ENCODE peak calls at places on chromosome 7, in nine cellular contexts. U is CD8-positive, alpha-beta T cell; B is astrocyte of the spinal cord; F is AG10803; L is lower lobe of right lung; C is hepatocyte; X is prostate gland; Q is endothelial cell of umbilical vein; N is neural crest cell. I is an unnamed sample.

GRCh38 chr7:23211542-23211941 is 29.7 kb downstream of the NUP42 start:
- DNase-seq in U (no peak), B (no peak), F (no peak), L (no peak), C (peak), X (no peak), Q (no peak), N (no peak), I (no peak)

GRCh38 chr7:129949292-129950133 is 3.2 kb downstream of the UBE2H start:
- DNase-seq in U (no peak), B (peak), F (peak), L (no peak), C (peak), X (peak), Q (peak), N (no peak), I (peak)

GRCh38 chr7:138755831-138756590 is 41.8 kb upstream of the TMEM213 start:
- DNase-seq in U (no peak), B (peak), F (no peak), L (no peak), C (no peak), X (no peak), Q (no peak), N (no peak), I (no peak)

GRCh38 chr7:50957427-50957826 is 174.7 kb upstream of the GRB10 start:
- DNase-seq in U (no peak), B (no peak), F (no peak), L (no peak), C (peak), X (no peak), Q (peak), N (no peak), I (no peak)

GRCh38 chr7:9264395-9264794 is 831.0 kb downstream of the NXPH1 start:
- DNase-seq in U (no peak), B (no peak), F (no peak), L (no peak), C (no peak), X (no peak), Q (no peak), N (no peak), I (no peak)

GRCh38 chr7:98837632-98837972 is 32.2 kb downstream of the TMEM130 start:
- DNase-seq in U (no peak), B (no peak), F (no peak), L (no peak), C (no peak), X (no peak), Q (no peak), N (no peak), I (no peak)

GRCh38 chr7:55574062-55574717 is 1.9 kb upstream of the VOPP1 start:
- DNase-seq in U (no peak), B (peak), F (peak), L (no peak), C (no peak), X (no peak), Q (peak), N (no peak), I (peak)

GRCh38 chr7:29609162-29610030 is 45.8 kb downstream of the PRR15 start:
- DNase-seq in U (no peak), B (peak), F (peak), L (no peak), C (peak), X (no peak), Q (peak), N (no peak), I (no peak)

GRCh38 chr7:105642264-105642663 is 61.0 kb upstream of the EFCAB10 start:
- DNase-seq in U (no peak), B (no peak), F (no peak), L (no peak), C (no peak), X (no peak), Q (no peak), N (no peak), I (no peak)

GRCh38 chr7:158819571-158820203 is 9.6 kb downstream of the ESYT2 start:
- DNase-seq in U (no peak), B (no peak), F (peak), L (no peak), C (no peak), X (no peak), Q (no peak), N (no peak), I (no peak)

GRCh38 chr7:131007439-131008330 is 273.7 kb upstream of the KLF14 start:
- DNase-seq in U (peak), B (peak), F (peak), L (peak), C (peak), X (peak), Q (peak), N (peak), I (no peak)

GRCh38 chr7:142873281-142873784 is 12.2 kb downstream of the TRPV6 start:
- DNase-seq in U (no peak), B (no peak), F (no peak), L (no peak), C (no peak), X (no peak), Q (no peak), N (no peak), I (no peak)

GRCh38 chr7:116236020-116236630 is 25.8 kb downstream of the TES start:
- DNase-seq in U (peak), B (peak), F (peak), L (no peak), C (peak), X (peak), Q (peak), N (peak), I (no peak)

GRCh38 chr7:157910446-157910845 is 573.6 kb downstream of the DNAJB6 start:
- DNase-seq in U (no peak), B (no peak), F (no peak), L (peak), C (no peak), X (no peak), Q (no peak), N (no peak), I (no peak)

GRCh38 chr7:28793383-28793782 is 164.7 kb downstream of the TRIL start:
- DNase-seq in U (no peak), B (no peak), F (peak), L (no peak), C (no peak), X (no peak), Q (no peak), N (no peak), I (no peak)

GRCh38 chr7:6271694-6272371 is 591 bp downstream of the CYTH3 start:
- DNase-seq in U (peak), B (no peak), F (no peak), L (peak), C (peak), X (no peak), Q (peak), N (peak), I (no peak)

GRCh38 chr7:30214651-30215137 is 69.7 kb upstream of the ZNRF2 start:
- DNase-seq in U (no peak), B (no peak), F (no peak), L (no peak), C (no peak), X (no peak), Q (no peak), N (no peak), I (no peak)

GRCh38 chr7:83876593-83876992 is 227.7 kb upstream of the SEMA3E start:
- DNase-seq in U (no peak), B (peak), F (peak), L (no peak), C (no peak), X (no peak), Q (no peak), N (no peak), I (no peak)

GRCh38 chr7:128270799-128271411 is 29.8 kb downstream of the LEP start:
- DNase-seq in U (no peak), B (no peak), F (no peak), L (no peak), C (no peak), X (no peak), Q (no peak), N (no peak), I (no peak)

GRCh38 chr7:50651227-50651989 is 86.2 kb upstream of the DDC start:
- DNase-seq in U (no peak), B (no peak), F (no peak), L (no peak), C (no peak), X (no peak), Q (no peak), N (no peak), I (no peak)

GRCh38 chr7:79591275-79591623 is 137.8 kb upstream of the MAGI2 start:
- DNase-seq in U (no peak), B (no peak), F (no peak), L (no peak), C (no peak), X (no peak), Q (no peak), N (no peak), I (no peak)

GRCh38 chr7:151754142-151754590 is 122.7 kb downstream of the PRKAG2 start:
- DNase-seq in U (no peak), B (peak), F (peak), L (peak), C (peak), X (peak), Q (peak), N (peak), I (peak)

GRCh38 chr7:142420554-142421362 is 162.9 kb upstream of the PRSS58 start:
- DNase-seq in U (no peak), B (peak), F (no peak), L (no peak), C (peak), X (no peak), Q (peak), N (no peak), I (no peak)

GRCh38 chr7:10940748-10941358 is 32.8 kb upstream of the PHF14 start:
- DNase-seq in U (peak), B (no peak), F (no peak), L (no peak), C (peak), X (peak), Q (no peak), N (no peak), I (no peak)

GRCh38 chr7:94395141-94396041 is 696 bp downstream of the COL1A2 start:
- DNase-seq in U (no peak), B (peak), F (peak), L (no peak), C (peak), X (peak), Q (peak), N (peak), I (no peak)

GRCh38 chr7:113768256-113768847 is 150.5 kb downstream of the PPP1R3A start:
- DNase-seq in U (no peak), B (peak), F (no peak), L (no peak), C (no peak), X (no peak), Q (no peak), N (no peak), I (no peak)

GRCh38 chr7:4665661-4666060 is 16.4 kb upstream of the FOXK1 start:
- DNase-seq in U (no peak), B (peak), F (peak), L (no peak), C (no peak), X (no peak), Q (peak), N (no peak), I (no peak)

GRCh38 chr7:139737221-139738100 is 40.3 kb downstream of the HIPK2 start:
- DNase-seq in U (peak), B (peak), F (peak), L (no peak), C (no peak), X (no peak), Q (peak), N (no peak), I (no peak)

GRCh38 chr7:217781-218180 is 25.4 kb downstream of the FAM20C start:
- DNase-seq in U (no peak), B (no peak), F (no peak), L (no peak), C (no peak), X (no peak), Q (no peak), N (no peak), I (no peak)

GRCh38 chr7:5063698-5064097 is 18.0 kb downstream of the RBAK start:
- DNase-seq in U (no peak), B (no peak), F (no peak), L (no peak), C (no peak), X (no peak), Q (no peak), N (no peak), I (no peak)

GRCh38 chr7:37765872-37766525 is 82.4 kb upstream of the NME8 start:
- DNase-seq in U (no peak), B (no peak), F (no peak), L (peak), C (no peak), X (no peak), Q (no peak), N (no peak), I (no peak)

GRCh38 chr7:130988443-130988842 is 254.4 kb upstream of the KLF14 start:
- DNase-seq in U (no peak), B (no peak), F (peak), L (no peak), C (no peak), X (no peak), Q (no peak), N (no peak), I (no peak)

DNA sequence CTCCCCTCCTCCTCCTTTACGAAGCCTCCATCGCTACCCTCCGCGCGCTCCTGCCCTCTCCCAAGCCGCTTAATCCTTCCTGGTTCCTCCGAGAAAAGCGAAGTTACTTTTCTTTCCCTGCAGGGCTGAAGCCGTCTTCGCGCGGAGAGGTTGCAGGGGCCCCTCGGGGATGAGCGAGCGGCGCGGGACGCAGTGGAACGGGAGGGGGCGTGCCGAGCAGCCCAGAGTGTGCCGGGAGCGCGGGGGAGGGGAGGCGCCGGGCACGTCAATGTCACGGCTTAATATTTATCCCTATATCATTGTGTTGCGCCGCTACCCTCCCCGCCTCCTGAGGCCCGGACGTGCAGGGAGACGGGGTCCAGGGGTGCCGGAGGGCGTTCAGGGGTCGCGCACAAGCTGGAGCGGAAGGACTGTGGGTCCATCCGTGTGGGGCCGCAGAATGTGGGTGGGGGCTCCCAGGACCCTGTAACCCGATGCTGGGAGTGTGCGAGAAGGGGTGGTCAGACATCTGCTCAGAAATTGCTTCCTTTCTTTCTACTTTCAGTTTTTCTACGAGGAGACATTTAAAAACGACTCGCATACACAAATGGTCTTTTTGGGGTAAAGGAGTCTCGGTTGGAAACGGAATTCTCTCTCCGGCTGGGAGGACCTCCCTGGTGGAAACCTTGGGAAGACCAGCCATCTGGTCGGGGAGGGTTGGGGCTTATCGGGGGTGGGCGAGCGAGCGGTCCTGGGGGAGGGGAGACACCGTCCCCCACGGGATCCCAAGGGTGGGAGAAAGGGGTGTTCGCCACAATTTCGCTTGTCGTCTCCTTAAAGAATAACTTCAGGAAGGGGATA is 2.4 kb downstream of the CDK6 start:
- DNase-seq in U (peak), B (peak), F (peak), L (peak), C (peak), X (peak), Q (peak), N (peak), I (peak)
- TF ChIP-seq CTCF in U (no peak), B (peak), F (peak), L (peak), C (peak), X (peak), Q (peak), N (no peak), I (no peak)

DNA sequence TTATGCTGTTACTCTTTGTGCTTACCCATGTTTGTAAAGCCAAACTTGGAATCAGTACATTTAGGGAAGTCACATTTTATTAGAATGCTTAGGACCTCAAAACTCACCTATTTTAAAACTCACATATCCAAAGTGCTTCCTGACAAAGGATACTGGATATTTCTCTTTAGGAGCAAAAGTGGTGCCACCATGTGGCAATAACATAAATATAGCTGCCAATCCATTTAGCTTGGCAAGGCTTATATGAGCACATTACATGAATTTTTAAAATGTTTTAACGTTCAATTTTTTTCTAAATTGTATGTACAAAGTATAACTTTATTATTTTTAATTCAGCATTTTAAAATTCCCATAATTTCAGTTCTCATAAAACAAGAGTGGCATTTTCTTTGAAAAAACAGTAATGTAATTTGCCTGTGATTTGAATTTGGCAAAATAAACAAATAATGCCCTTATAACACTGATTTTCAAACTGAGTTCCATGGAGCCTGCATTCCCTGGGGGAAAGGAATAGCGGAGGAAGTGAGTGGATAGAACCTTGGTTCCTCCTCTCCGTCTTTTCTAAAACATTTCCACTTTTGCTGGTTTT is 75.4 kb downstream of the HDAC9 start:
- DNase-seq in U (no peak), B (peak), F (peak), L (no peak), C (peak), X (peak), Q (peak), N (no peak), I (no peak)
- TF ChIP-seq CTCF in U (no peak), B (peak), F (peak), L (peak), C (peak), X (peak), Q (peak), N (peak), I (no peak)

GRCh38 chr7:133854739-133855138 is 272.4 kb upstream of the LRGUK start:
- DNase-seq in U (no peak), B (peak), F (peak), L (no peak), C (peak), X (peak), Q (peak), N (no peak), I (no peak)
- TF ChIP-seq CTCF in U (no peak), B (peak), F (peak), L (peak), C (peak), X (peak), Q (no peak), N (peak), I (no peak)

GRCh38 chr7:143914938-143915337 is 13.0 kb upstream of the TCAF1 start:
- DNase-seq in U (no peak), B (no peak), F (no peak), L (no peak), C (no peak), X (no peak), Q (no peak), N (no peak), I (no peak)
- TF ChIP-seq CTCF in U (no peak), B (no peak), F (no peak), L (no peak), C (no peak), X (no peak), Q (no peak), N (no peak), I (no peak)

GRCh38 chr7:69892790-69893189 is 294.5 kb downstream of the AUTS2 start:
- DNase-seq in U (no peak), B (no peak), F (no peak), L (no peak), C (no peak), X (no peak), Q (no peak), N (no peak), I (no peak)
- TF ChIP-seq CTCF in U (no peak), B (no peak), F (no peak), L (no peak), C (no peak), X (no peak), Q (no peak), N (no peak), I (no peak)

I was measured in mesothelial cell of epicardium.